ENCODE peak calls at places on chromosome 4, in four cellular contexts. U is sigmoid colon, N is pancreas, Q is A549. Z is an unnamed sample. For H3K4me1, the result is how much of the 10 kb centered on the place peaks cover.

GRCh38 chr4:56243107-56243506 is 144.2 kb downstream of the AASDH start:
- DNase-seq in U (no peak), N (no peak), Q (no peak), Z (no peak)

GRCh38 chr4:92021203-92021602 is 282.6 kb upstream of the GRID2 start:
- DNase-seq in U (no peak), N (no peak), Q (no peak), Z (no peak)

GRCh38 chr4:41281038-41281634 is 24.4 kb downstream of the UCHL1 start:
- DNase-seq in U (peak), N (peak), Q (peak), Z (no peak)

GRCh38 chr4:164383187-164384181 is 370.4 kb upstream of the SMIM31 start:
- DNase-seq in U (peak), N (no peak), Q (peak), Z (no peak)

GRCh38 chr4:146368209-146368608 is 153.5 kb downstream of the SLC10A7 start:
- DNase-seq in U (no peak), N (no peak), Q (no peak), Z (no peak)

GRCh38 chr4:84401669-84402068 is 97.4 kb downstream of the NKX6-1 start:
- DNase-seq in U (no peak), N (peak), Q (peak), Z (no peak)

GRCh38 chr4:41217020-41217333 is 2.6 kb upstream of the APBB2 start:
- DNase-seq in U (no peak), N (no peak), Q (no peak), Z (no peak)

GRCh38 chr4:100189820-100190642 is at the start of gene DDIT4L:
- DNase-seq in U (peak), N (peak), Q (peak), Z (peak)

GRCh38 chr4:56127698-56128097 is 179.0 kb downstream of the CEP135 start:
- DNase-seq in U (no peak), N (no peak), Q (no peak), Z (no peak)

GRCh38 chr4:185587444-185588161 is 52.3 kb upstream of the PDLIM3 start:
- DNase-seq in U (no peak), N (no peak), Q (no peak), Z (no peak)

GRCh38 chr4:143183513-143184216 is 1.1 kb upstream of the USP38 start:
- DNase-seq in U (no peak), N (no peak), Q (no peak), Z (no peak)
- H3K4me1 ChIP-seq in U (under half), N (under half), Q (under half), Z (under half)

DNA sequence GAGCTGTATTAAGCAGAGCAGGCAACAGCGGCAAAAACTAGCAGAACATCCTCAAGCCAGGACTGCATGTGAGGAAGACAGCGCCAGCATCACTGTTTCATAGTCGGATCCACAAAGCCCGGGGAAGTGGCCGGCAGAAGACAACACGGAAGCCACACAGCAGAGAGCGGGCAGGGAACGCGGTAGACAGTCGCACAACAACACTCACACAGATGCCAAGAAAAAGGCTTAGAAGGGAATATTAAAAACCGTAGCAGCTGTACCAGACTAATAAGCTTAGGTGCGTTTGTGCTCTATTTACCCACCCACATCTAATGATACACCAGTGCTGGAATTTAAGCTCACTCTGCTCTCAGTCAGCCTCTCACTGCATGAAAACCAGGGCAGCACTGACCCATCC is 16.0 kb downstream of the ZFYVE28 start:
- DNase-seq in U (no peak), N (no peak), Q (no peak), Z (no peak)
- H3K4me3 ChIP-seq in U (peak), N (no peak), Q (no peak), Z (no peak)

GRCh38 chr4:128517739-128518510 is 230.3 kb upstream of the PGRMC2 start:
- DNase-seq in U (peak), N (peak), Q (peak), Z (peak)
- H3K4me1 ChIP-seq in U (under half), N (under half), Q (half or more), Z (under half)

GRCh38 chr4:83110222-83110945 is 4.1 kb downstream of the PLAC8 start:
- DNase-seq in U (peak), N (peak), Q (peak), Z (peak)

GRCh38 chr4:83108101-83108861 is 6.2 kb downstream of the PLAC8 start:
- DNase-seq in U (no peak), N (no peak), Q (no peak), Z (no peak)

GRCh38 chr4:83109480-83110221 is 4.9 kb downstream of the PLAC8 start:
- DNase-seq in U (peak), N (peak), Q (peak), Z (no peak)

GRCh38 chr4:83110970-83111369 is 3.6 kb downstream of the PLAC8 start:
- DNase-seq in U (no peak), N (no peak), Q (no peak), Z (no peak)

GRCh38 chr4:83107636-83108035 is 6.9 kb downstream of the PLAC8 start:
- DNase-seq in U (no peak), N (no peak), Q (no peak), Z (no peak)
- H3K4me3 ChIP-seq in U (no peak), N (no peak), Q (no peak), Z (no peak)

GRCh38 chr4:183161630-183162029 is 62.6 kb downstream of the WWC2 start:
- DNase-seq in U (no peak), N (no peak), Q (no peak), Z (no peak)

GRCh38 chr4:183170894-183171293 is 71.8 kb downstream of the WWC2 start:
- DNase-seq in U (no peak), N (no peak), Q (no peak), Z (no peak)

GRCh38 chr4:183164963-183165362 is 65.9 kb downstream of the WWC2 start:
- DNase-seq in U (no peak), N (no peak), Q (no peak), Z (no peak)

GRCh38 chr4:183163135-183163534 is 64.1 kb downstream of the WWC2 start:
- DNase-seq in U (no peak), N (no peak), Q (no peak), Z (no peak)

GRCh38 chr4:183165371-183165770 is 66.3 kb downstream of the WWC2 start:
- DNase-seq in U (no peak), N (no peak), Q (no peak), Z (no peak)
- H3K4me1 ChIP-seq in U (under half), N (under half), Q (under half), Z (under half)

GRCh38 chr4:103100691-103101090 is 1.1 kb upstream of the BDH2 start:
- DNase-seq in U (no peak), N (no peak), Q (no peak), Z (no peak)

GRCh38 chr4:103098746-103099421 is 750 bp downstream of the BDH2 start:
- DNase-seq in U (no peak), N (no peak), Q (no peak), Z (no peak)

GRCh38 chr4:103099691-103100392 is at the start of gene BDH2:
- DNase-seq in U (peak), N (peak), Q (peak), Z (no peak)

GRCh38 chr4:103097112-103097511 is 2.5 kb downstream of the BDH2 start:
- DNase-seq in U (no peak), N (no peak), Q (no peak), Z (no peak)

GRCh38 chr4:103098331-103098730 is 1.3 kb downstream of the BDH2 start:
- DNase-seq in U (no peak), N (no peak), Q (no peak), Z (no peak)
- H3K4me3 ChIP-seq in U (peak), N (no peak), Q (no peak), Z (no peak)

DNA sequence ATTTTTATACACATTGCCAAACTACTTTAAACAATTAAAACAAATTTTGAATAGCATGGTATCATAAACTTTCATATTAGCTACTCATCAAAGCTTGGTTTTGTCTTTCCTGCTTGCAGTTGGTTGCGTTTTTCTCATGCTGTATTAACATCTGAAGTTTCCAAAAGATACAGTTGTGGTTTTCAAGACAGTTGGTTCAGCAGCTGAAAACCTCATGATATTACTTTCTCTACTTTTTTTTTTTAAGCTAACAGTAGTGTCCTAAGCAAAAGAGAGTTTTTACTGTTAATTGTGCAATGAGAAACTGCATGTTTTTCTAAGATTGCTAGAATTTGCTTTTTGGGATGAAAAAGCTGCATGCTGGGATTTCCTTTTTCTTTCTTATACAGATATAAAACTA is 15.2 kb downstream of the RUFY3 start:
- DNase-seq in U (no peak), N (no peak), Q (no peak), Z (no peak)
- H3K4me1 ChIP-seq in U (under half), N (under half), Q (under half), Z (under half)